ENCODE peak calls at places on chromosomes 12 and 14, in ten cellular contexts. T is prostate gland; R is AG09309; X is fibroblast of lung; U is tibial artery; V is heart left ventricle; Z is fibroblast of the aortic adventitia; N is HFFc6; S is psoas muscle; M is CD8-positive, alpha-beta T cell. A is an unnamed sample.

GRCh38 chr12:6226002-6226700 is 26.0 kb downstream of the CD9 start:
- DNase-seq in T (peak), R (no peak), X (peak), U (peak), V (peak), Z (peak), N (no peak), S (peak), M (no peak), A (no peak)

GRCh38 chr12:72025524-72025923 is 86.9 kb downstream of the TPH2 start:
- DNase-seq in T (no peak), R (no peak), X (no peak), U (no peak), V (no peak), Z (no peak), N (no peak), S (no peak), M (no peak), A (no peak)

GRCh38 chr14:53470351-53471043 is 317.4 kb upstream of the DDHD1 start:
- DNase-seq in T (peak), R (peak), X (peak), U (no peak), V (peak), Z (peak), N (peak), S (peak), M (no peak), A (no peak)

GRCh38 chr12:56377310-56377988 is 14.8 kb upstream of the APOF start:
- DNase-seq in T (no peak), R (no peak), X (peak), U (no peak), V (no peak), Z (peak), N (peak), S (no peak), M (no peak), A (no peak)

GRCh38 chr12:90959538-90960139 is 4.7 kb upstream of the CCER1 start:
- DNase-seq in T (peak), R (no peak), X (peak), U (no peak), V (no peak), Z (peak), N (peak), S (no peak), M (no peak), A (no peak)

GRCh38 chr12:126482238-126482889 is 1417.1 kb downstream of the AACS start:
- DNase-seq in T (no peak), R (no peak), X (no peak), U (no peak), V (no peak), Z (no peak), N (no peak), S (no peak), M (no peak), A (no peak)

GRCh38 chr12:57894577-57895292 is 46.6 kb upstream of the ATP23 start:
- DNase-seq in T (no peak), R (no peak), X (no peak), U (no peak), V (no peak), Z (no peak), N (no peak), S (no peak), M (no peak), A (no peak)

GRCh38 chr14:69424139-69424923 is 25.8 kb downstream of the SLC39A9 start:
- DNase-seq in T (no peak), R (no peak), X (peak), U (no peak), V (no peak), Z (no peak), N (peak), S (no peak), M (no peak), A (no peak)

GRCh38 chr12:120554658-120555057 is 20.5 kb downstream of the RNF10 start:
- DNase-seq in T (no peak), R (no peak), X (no peak), U (no peak), V (peak), Z (no peak), N (no peak), S (no peak), M (no peak), A (no peak)

GRCh38 chr14:89428556-89429196 is 11.6 kb upstream of the FOXN3 start:
- DNase-seq in T (peak), R (no peak), X (peak), U (peak), V (no peak), Z (peak), N (no peak), S (peak), M (no peak), A (no peak)

GRCh38 chr14:103087343-103087835 is 3.4 kb downstream of the LBHD2 start:
- DNase-seq in T (no peak), R (no peak), X (no peak), U (no peak), V (no peak), Z (no peak), N (no peak), S (no peak), M (no peak), A (no peak)

GRCh38 chr12:15193927-15194326 is 27.3 kb downstream of the RERG start:
- DNase-seq in T (no peak), R (no peak), X (no peak), U (no peak), V (no peak), Z (no peak), N (no peak), S (no peak), M (no peak), A (no peak)

GRCh38 chr14:104211242-104211641 is 72.9 kb downstream of the KIF26A start:
- DNase-seq in T (no peak), R (no peak), X (no peak), U (no peak), V (no peak), Z (no peak), N (no peak), S (no peak), M (no peak), A (no peak)

GRCh38 chr12:25769076-25769945 is 189.2 kb upstream of the RASSF8 start:
- DNase-seq in T (no peak), R (peak), X (peak), U (no peak), V (no peak), Z (peak), N (peak), S (no peak), M (no peak), A (no peak)

GRCh38 chr14:21825147-21825743 is 151.6 kb upstream of the OR4E1 start:
- DNase-seq in T (no peak), R (no peak), X (no peak), U (no peak), V (no peak), Z (no peak), N (no peak), S (no peak), M (no peak), A (no peak)

GRCh38 chr14:89284368-89285058 is 132.5 kb downstream of the FOXN3 start:
- DNase-seq in T (no peak), R (peak), X (peak), U (peak), V (no peak), Z (peak), N (no peak), S (no peak), M (no peak), A (no peak)

GRCh38 chr14:61260939-61261776 is 20.0 kb downstream of the TMEM30B start:
- DNase-seq in T (no peak), R (peak), X (peak), U (peak), V (no peak), Z (peak), N (peak), S (no peak), M (no peak), A (no peak)

GRCh38 chr14:29643415-29644206 is 284.0 kb downstream of the PRKD1 start:
- DNase-seq in T (no peak), R (no peak), X (peak), U (no peak), V (no peak), Z (peak), N (peak), S (no peak), M (no peak), A (no peak)

GRCh38 chr12:51364026-51364425 is 17.5 kb upstream of the CELA1 start:
- DNase-seq in T (no peak), R (no peak), X (no peak), U (no peak), V (no peak), Z (no peak), N (no peak), S (no peak), M (no peak), A (no peak)

GRCh38 chr12:54228471-54228870 is 39.7 kb upstream of the SMUG1 start:
- DNase-seq in T (no peak), R (no peak), X (no peak), U (no peak), V (no peak), Z (no peak), N (no peak), S (no peak), M (no peak), A (no peak)

GRCh38 chr14:43956741-43957140 is 550.3 kb downstream of the FSCB start:
- DNase-seq in T (no peak), R (no peak), X (no peak), U (no peak), V (no peak), Z (no peak), N (no peak), S (no peak), M (no peak), A (no peak)

GRCh38 chr12:111842556-111843396 is 748 bp downstream of the MAPKAPK5 start:
- DNase-seq in T (no peak), R (no peak), X (no peak), U (no peak), V (no peak), Z (peak), N (no peak), S (no peak), M (no peak), A (no peak)

GRCh38 chr12:47808049-47808448 is 11.7 kb downstream of the HDAC7 start:
- DNase-seq in T (no peak), R (no peak), X (no peak), U (no peak), V (peak), Z (no peak), N (peak), S (peak), M (peak), A (no peak)

GRCh38 chr14:54219281-54220121 is 177.3 kb upstream of the CDKN3 start:
- DNase-seq in T (no peak), R (no peak), X (no peak), U (no peak), V (no peak), Z (no peak), N (no peak), S (no peak), M (no peak), A (peak)

GRCh38 chr12:93540506-93540905 is 32.0 kb upstream of the SOCS2 start:
- DNase-seq in T (no peak), R (no peak), X (no peak), U (no peak), V (no peak), Z (peak), N (no peak), S (no peak), M (no peak), A (no peak)

GRCh38 chr12:2693204-2693860 is 101.4 kb upstream of the FKBP4 start:
- DNase-seq in T (no peak), R (no peak), X (no peak), U (no peak), V (no peak), Z (no peak), N (no peak), S (no peak), M (no peak), A (no peak)
- TF ChIP-seq CTCF in T (no peak), R (no peak), X (peak), U (no peak), V (no peak), Z (no peak), N (peak), S (no peak), M (peak), A (peak)

DNA sequence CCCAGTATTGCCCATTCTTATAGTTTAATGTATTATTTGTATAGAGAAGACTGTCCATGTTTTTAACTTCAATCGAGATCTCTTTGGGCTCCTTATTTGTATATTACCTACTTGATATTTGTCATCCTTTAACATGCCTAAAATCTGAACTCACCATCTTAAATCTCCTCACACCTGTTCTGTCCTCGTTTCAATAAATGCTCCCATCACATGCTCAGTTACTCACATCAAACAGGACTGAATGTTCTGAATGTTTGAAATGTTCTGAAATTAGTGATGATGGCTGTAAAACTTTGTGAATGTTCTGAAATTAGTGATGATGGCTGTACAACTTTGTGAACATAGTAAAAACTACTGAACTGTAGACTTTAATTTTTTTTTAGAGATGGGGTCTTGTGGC is 34.5 kb downstream of the COCH start:
- DNase-seq in T (no peak), R (no peak), X (no peak), U (no peak), V (no peak), Z (no peak), N (no peak), S (no peak), M (no peak), A (no peak)
- TF ChIP-seq CTCF in T (no peak), R (no peak), X (no peak), U (no peak), V (no peak), Z (no peak), N (no peak), S (no peak), M (no peak), A (no peak)

GRCh38 chr14:24212924-24213865 is at the start of gene CHMP4A:
- DNase-seq in T (peak), R (peak), X (peak), U (peak), V (peak), Z (peak), N (peak), S (peak), M (peak), A (peak)

GRCh38 chr14:24216345-24216699 is 456 bp upstream of the MDP1 start:
- DNase-seq in T (no peak), R (no peak), X (no peak), U (no peak), V (no peak), Z (no peak), N (no peak), S (no peak), M (no peak), A (no peak)

GRCh38 chr14:24215495-24216344 is at the start of gene MDP1:
- DNase-seq in T (peak), R (peak), X (peak), U (peak), V (peak), Z (peak), N (peak), S (peak), M (peak), A (peak)

GRCh38 chr14:24211311-24211710 is 2.0 kb downstream of the CHMP4A start:
- DNase-seq in T (no peak), R (no peak), X (no peak), U (peak), V (no peak), Z (no peak), N (no peak), S (no peak), M (no peak), A (no peak)

GRCh38 chr14:24213866-24214652 is 771 bp upstream of the CHMP4A start:
- DNase-seq in T (no peak), R (no peak), X (no peak), U (peak), V (no peak), Z (no peak), N (no peak), S (no peak), M (no peak), A (no peak)
- TF ChIP-seq CTCF in T (no peak), R (no peak), X (no peak), U (no peak), V (no peak), Z (no peak), N (peak), S (no peak), M (no peak), A (no peak)

GRCh38 chr12:130795906-130796305 is 43.1 kb downstream of the STX2 start:
- DNase-seq in T (no peak), R (no peak), X (no peak), U (no peak), V (no peak), Z (no peak), N (no peak), S (no peak), M (no peak), A (no peak)
- TF ChIP-seq CTCF in T (no peak), R (no peak), X (no peak), U (no peak), V (no peak), Z (no peak), N (no peak), S (no peak), M (no peak), A (no peak)

DNA sequence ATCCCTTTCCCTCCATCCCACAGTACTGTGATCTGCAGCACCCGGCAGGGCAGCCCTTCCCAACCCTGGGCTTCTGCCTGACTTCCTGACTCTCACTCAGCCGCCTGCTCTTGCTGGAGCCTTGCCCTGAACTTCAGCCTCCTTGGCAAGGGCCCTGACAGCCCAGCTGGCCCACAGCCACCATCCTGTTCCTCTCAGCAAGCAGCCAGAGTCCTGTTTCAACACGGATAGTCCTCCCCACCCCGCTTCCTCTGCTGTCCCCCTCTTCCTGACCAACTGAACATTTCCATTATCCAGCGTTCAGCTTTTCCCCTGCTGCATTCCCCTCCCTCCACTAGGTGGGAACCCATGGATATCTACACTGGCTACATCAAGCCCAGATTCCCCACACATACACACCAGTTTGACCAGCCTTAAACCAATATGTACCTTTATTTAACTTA is 74.0 kb upstream of the MDM1 start:
- DNase-seq in T (peak), R (peak), X (peak), U (peak), V (peak), Z (peak), N (peak), S (peak), M (no peak), A (no peak)
- TF ChIP-seq CTCF in T (peak), R (peak), X (peak), U (peak), V (peak), Z (peak), N (peak), S (peak), M (no peak), A (peak)

DNA sequence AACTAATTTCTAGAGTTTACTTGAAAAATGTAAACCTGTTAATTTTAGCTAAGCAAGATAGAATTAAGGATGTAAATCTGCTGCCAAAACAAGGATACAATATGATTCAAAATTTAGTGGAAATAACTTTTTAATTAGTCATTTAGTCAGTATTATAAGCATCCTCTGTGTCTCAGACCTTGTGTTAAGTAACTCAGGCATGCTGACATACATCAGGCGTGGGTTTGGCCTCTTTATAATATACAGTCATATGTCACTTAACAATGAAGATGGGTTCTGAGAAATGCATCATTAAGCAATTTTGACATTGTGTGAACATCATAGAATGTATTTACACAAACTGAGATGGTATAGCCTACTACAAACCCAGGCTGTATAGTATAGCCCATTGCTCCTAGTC is 386.9 kb downstream of the ZFP36L1 start:
- DNase-seq in T (no peak), R (no peak), X (peak), U (no peak), V (no peak), Z (no peak), N (peak), S (no peak), M (no peak), A (no peak)
- TF ChIP-seq CTCF in T (no peak), R (no peak), X (no peak), U (no peak), V (no peak), Z (no peak), N (no peak), S (no peak), M (no peak), A (no peak)

GRCh38 chr12:12609692-12610091 is 2.0 kb upstream of the CREBL2 start:
- DNase-seq in T (no peak), R (no peak), X (no peak), U (no peak), V (no peak), Z (no peak), N (no peak), S (no peak), M (no peak), A (no peak)

GRCh38 chr12:12611512-12612306 is at the start of gene CREBL2:
- DNase-seq in T (peak), R (peak), X (peak), U (peak), V (peak), Z (peak), N (peak), S (peak), M (peak), A (peak)

GRCh38 chr12:12610711-12611110 is 965 bp upstream of the CREBL2 start:
- DNase-seq in T (no peak), R (no peak), X (no peak), U (no peak), V (no peak), Z (no peak), N (no peak), S (no peak), M (no peak), A (no peak)

GRCh38 chr12:12606793-12607589 is 4.7 kb upstream of the CREBL2 start:
- DNase-seq in T (no peak), R (no peak), X (peak), U (no peak), V (no peak), Z (peak), N (peak), S (no peak), M (no peak), A (no peak)

GRCh38 chr12:12608557-12608957 is 3.1 kb upstream of the CREBL2 start:
- DNase-seq in T (no peak), R (no peak), X (peak), U (no peak), V (no peak), Z (peak), N (no peak), S (no peak), M (no peak), A (no peak)
- TF ChIP-seq CTCF in T (peak), R (peak), X (peak), U (no peak), V (no peak), Z (no peak), N (no peak), S (no peak), M (no peak), A (no peak)

DNA sequence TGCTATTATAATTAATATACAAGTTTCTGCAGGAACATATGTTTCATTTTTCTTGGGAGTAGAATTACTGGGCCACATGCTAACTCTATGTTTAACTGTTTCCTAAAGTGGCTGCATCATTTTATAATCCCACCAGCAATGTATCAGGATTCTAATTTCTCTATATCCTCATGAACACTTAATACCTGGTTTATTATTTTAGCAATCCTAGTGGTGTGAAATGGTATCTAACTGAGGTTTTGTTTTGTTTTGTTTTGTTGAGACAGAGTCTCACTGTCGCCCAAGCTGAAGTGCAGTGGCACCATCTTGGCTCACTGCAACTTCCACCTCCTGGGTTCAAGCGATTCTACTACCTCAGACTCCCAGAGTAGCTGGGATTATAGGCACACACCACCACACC is 6.5 kb downstream of the SPTLC2 start:
- DNase-seq in T (no peak), R (no peak), X (no peak), U (no peak), V (no peak), Z (no peak), N (no peak), S (no peak), M (no peak), A (no peak)
- TF ChIP-seq CTCF in T (no peak), R (no peak), X (no peak), U (no peak), V (no peak), Z (no peak), N (peak), S (no peak), M (no peak), A (peak)